ENCODE peak calls at places on chromosome 22, in four cellular contexts. E is lower lobe of right lung, Y is GM06990, Z is heart left ventricle. H is an unnamed sample. For H3K36me3 and H3K27me3, the result is how much of the 10 kb centered on the place peaks cover.

GRCh38 chr22:46373838-46374662 is 38.5 kb downstream of the TRMU start:
- DNase-seq in Z (no peak), Y (no peak), E (no peak), H (no peak)

GRCh38 chr22:28438183-28438778 is 241.4 kb downstream of the TTC28 start:
- DNase-seq in E (no peak), Y (no peak), Z (no peak), H (no peak)

GRCh38 chr22:19747574-19747973 is 13.0 kb upstream of the TBX1 start:
- DNase-seq in Z (no peak), E (no peak), Y (no peak), H (no peak)

GRCh38 chr22:23066200-23067022 is 3.9 kb upstream of the GNAZ start:
- DNase-seq in Z (no peak), Y (no peak), E (peak), H (no peak)

GRCh38 chr22:45911601-45912271 is 65.2 kb downstream of the WNT7B start:
- DNase-seq in Y (no peak), E (peak), Z (peak), H (no peak)

GRCh38 chr22:46039531-46039930 is 62.6 kb upstream of the WNT7B start:
- DNase-seq in E (no peak), Z (no peak), Y (no peak), H (no peak)

GRCh38 chr22:17777005-17777716 is 2.9 kb upstream of the BID start:
- DNase-seq in Y (peak), E (peak), Z (no peak), H (no peak)

GRCh38 chr22:46007003-46007847 is 30.3 kb upstream of the WNT7B start:
- DNase-seq in Z (peak), Y (no peak), E (peak), H (no peak)

GRCh38 chr22:19646383-19646782 is 67.9 kb upstream of the SEPTIN5 start:
- DNase-seq in E (no peak), Z (no peak), Y (no peak), H (no peak)

GRCh38 chr22:49779853-49780271 is 47.8 kb downstream of the BRD1 start:
- DNase-seq in Z (peak), E (peak), Y (no peak), H (no peak)

GRCh38 chr22:49780992-49781782 is 46.5 kb downstream of the BRD1 start:
- DNase-seq in Y (no peak), E (peak), Z (peak), H (no peak)

GRCh38 chr22:49780281-49780991 is 47.2 kb downstream of the BRD1 start:
- DNase-seq in Y (no peak), Z (peak), E (peak), H (no peak)

GRCh38 chr22:49777569-49778250 is 50.0 kb downstream of the BRD1 start:
- DNase-seq in E (peak), Y (no peak), Z (peak), H (no peak)

GRCh38 chr22:49779226-49779625 is 48.4 kb downstream of the BRD1 start:
- DNase-seq in Z (peak), Y (no peak), E (no peak), H (no peak)
- H3K36me3 ChIP-seq in Z (under half), Y (under half), E (half or more), H (under half)

DNA sequence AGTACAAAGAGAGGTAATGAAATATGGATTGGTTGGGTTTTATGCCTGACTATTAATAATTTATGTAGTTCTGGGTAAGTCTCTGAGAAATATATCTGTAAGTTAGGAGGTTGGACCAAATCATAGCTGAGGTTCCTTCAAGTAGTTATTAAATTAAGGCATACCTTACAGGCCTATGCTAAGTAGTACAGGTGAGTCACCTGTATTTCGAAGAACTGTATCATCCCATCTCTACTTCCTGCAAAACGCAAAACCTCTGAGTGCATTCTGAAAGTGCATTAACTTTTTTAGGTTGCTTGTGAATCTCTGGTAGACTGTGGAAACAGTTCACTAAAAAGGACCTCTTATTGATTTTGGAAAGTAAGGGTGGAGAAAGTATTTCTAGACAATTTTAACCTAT is 37.1 kb downstream of the APOL5 start:
- DNase-seq in Z (no peak), Y (no peak), E (no peak), H (no peak)
- TF ChIP-seq CTCF in Z (no peak), Y (no peak), E (no peak), H (no peak)

GRCh38 chr22:25696763-25697710 is 45.0 kb upstream of the MYO18B start:
- DNase-seq in Z (no peak), Y (no peak), E (no peak), H (no peak)

GRCh38 chr22:25700996-25701815 is 40.8 kb upstream of the MYO18B start:
- DNase-seq in Z (peak), E (no peak), Y (no peak), H (peak)

GRCh38 chr22:25698461-25698860 is 43.5 kb upstream of the MYO18B start:
- DNase-seq in Y (no peak), Z (no peak), E (no peak), H (no peak)

GRCh38 chr22:25697978-25698377 is 44.0 kb upstream of the MYO18B start:
- DNase-seq in E (no peak), Y (no peak), Z (no peak), H (no peak)

DNA sequence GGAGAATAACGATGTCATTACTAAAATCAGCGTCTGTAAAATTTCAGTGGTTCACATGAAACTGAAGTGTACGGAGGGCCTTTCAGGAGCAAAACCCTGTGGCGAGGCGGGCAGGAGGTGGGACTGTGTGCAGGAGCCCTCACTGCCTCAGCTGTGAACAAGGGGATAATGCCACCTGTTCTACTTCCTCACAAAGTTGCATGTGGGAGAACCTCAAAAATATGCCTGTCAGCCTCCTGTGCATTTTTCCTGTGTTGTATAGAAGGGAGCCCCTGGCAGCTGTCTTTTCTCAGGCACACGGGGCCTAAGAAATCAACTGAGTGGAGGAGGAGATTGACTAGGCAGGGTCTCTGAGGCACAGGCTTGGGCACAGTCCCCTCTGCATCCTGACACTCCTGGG is 43.0 kb upstream of the MYO18B start:
- DNase-seq in Z (no peak), Y (no peak), E (no peak), H (no peak)
- H3K27me3 ChIP-seq in Z (under half), Y (under half), E (under half), H (under half)

GRCh38 chr22:39743955-39744752 is 149.4 kb downstream of the ENTHD1 start:
- DNase-seq in Z (no peak), E (no peak), Y (no peak), H (no peak)
- H3K36me3 ChIP-seq in Z (under half), E (under half), Y (under half), H (under half)

H was measured in BJ.